ENCODE peak calls at places on chromosomes 11 and 22, in eight cellular contexts. One of them, this sample, is unnamed.

GRCh38 chr11:71171024-71171423 is 81.4 kb downstream of the SHANK2 start:
- DNase-seq in suprapubic skin: no peak
- DNase-seq in HCT116: no peak
- DNase-seq in GM23338: no peak
- DNase-seq in GM12892: no peak
- DNase-seq in prostate gland: no peak
- DNase-seq in breast epithelium: no peak
- DNase-seq in endothelial cell of umbilical vein: no peak
- DNase-seq in this sample: no peak

GRCh38 chr22:36762687-36763260 is 13.1 kb downstream of the IFT27 start:
- DNase-seq in suprapubic skin: peak; percentile 45
- DNase-seq in HCT116: no peak
- DNase-seq in GM23338: no peak
- DNase-seq in GM12892: no peak
- DNase-seq in prostate gland: no peak
- DNase-seq in breast epithelium: no peak
- DNase-seq in endothelial cell of umbilical vein: no peak
- DNase-seq in this sample: no peak

GRCh38 chr11:101264303-101264702 is 134.7 kb upstream of the PGR start:
- DNase-seq in suprapubic skin: no peak
- DNase-seq in HCT116: no peak
- DNase-seq in GM23338: no peak
- DNase-seq in GM12892: no peak
- DNase-seq in prostate gland: no peak
- DNase-seq in breast epithelium: no peak
- DNase-seq in endothelial cell of umbilical vein: no peak
- DNase-seq in this sample: no peak

GRCh38 chr11:43937434-43938411 is 4.7 kb upstream of the C11orf96 start:
- DNase-seq in suprapubic skin: no peak
- DNase-seq in HCT116: peak; percentile 27
- DNase-seq in GM23338: no peak
- DNase-seq in GM12892: no peak
- DNase-seq in prostate gland: no peak
- DNase-seq in breast epithelium: no peak
- DNase-seq in endothelial cell of umbilical vein: peak; percentile 28
- DNase-seq in this sample: no peak

GRCh38 chr11:46036009-46036408 is 85.2 kb downstream of the PHF21A start:
- DNase-seq in suprapubic skin: no peak
- DNase-seq in HCT116: no peak
- DNase-seq in GM23338: no peak
- DNase-seq in GM12892: no peak
- DNase-seq in prostate gland: no peak
- DNase-seq in breast epithelium: no peak
- DNase-seq in endothelial cell of umbilical vein: no peak
- DNase-seq in this sample: no peak

GRCh38 chr11:36360318-36360717 is 64.2 kb downstream of the PRR5L start:
- DNase-seq in suprapubic skin: no peak
- DNase-seq in HCT116: no peak
- DNase-seq in GM23338: no peak
- DNase-seq in GM12892: no peak
- DNase-seq in prostate gland: no peak
- DNase-seq in breast epithelium: no peak
- DNase-seq in endothelial cell of umbilical vein: no peak
- DNase-seq in this sample: no peak

GRCh38 chr11:85658180-85658579 is 6.7 kb downstream of the CREBZF start:
- DNase-seq in suprapubic skin: no peak
- DNase-seq in HCT116: no peak
- DNase-seq in GM23338: no peak
- DNase-seq in GM12892: no peak
- DNase-seq in prostate gland: no peak
- DNase-seq in breast epithelium: no peak
- DNase-seq in endothelial cell of umbilical vein: no peak
- DNase-seq in this sample: no peak

GRCh38 chr11:47185305-47186075 is 744 bp downstream of the PACSIN3 start:
- DNase-seq in suprapubic skin: no peak
- DNase-seq in HCT116: no peak
- DNase-seq in GM23338: peak; percentile 97
- DNase-seq in GM12892: no peak
- DNase-seq in prostate gland: peak; percentile 69
- DNase-seq in breast epithelium: peak; percentile 62
- DNase-seq in endothelial cell of umbilical vein: peak; percentile 40
- DNase-seq in this sample: no peak

GRCh38 chr11:99593197-99593596 is 572.4 kb downstream of the CNTN5 start:
- DNase-seq in suprapubic skin: no peak
- DNase-seq in HCT116: no peak
- DNase-seq in GM23338: no peak
- DNase-seq in GM12892: no peak
- DNase-seq in prostate gland: no peak
- DNase-seq in breast epithelium: no peak
- DNase-seq in endothelial cell of umbilical vein: no peak
- DNase-seq in this sample: no peak

GRCh38 chr11:68008381-68009337 is 1.5 kb upstream of the ALDH3B1 start:
- DNase-seq in suprapubic skin: peak; percentile 76
- DNase-seq in HCT116: no peak
- DNase-seq in GM23338: no peak
- DNase-seq in GM12892: no peak
- DNase-seq in prostate gland: no peak
- DNase-seq in breast epithelium: no peak
- DNase-seq in endothelial cell of umbilical vein: no peak
- DNase-seq in this sample: no peak

GRCh38 chr11:12540913-12541587 is 133.2 kb upstream of the TEAD1 start:
- DNase-seq in suprapubic skin: no peak
- DNase-seq in HCT116: no peak
- DNase-seq in GM23338: peak; percentile 32
- DNase-seq in GM12892: no peak
- DNase-seq in prostate gland: no peak
- DNase-seq in breast epithelium: peak; percentile 65
- DNase-seq in endothelial cell of umbilical vein: no peak
- DNase-seq in this sample: no peak

GRCh38 chr11:77411238-77411637 is 62.7 kb downstream of the PAK1 start:
- DNase-seq in suprapubic skin: peak; percentile 80
- DNase-seq in HCT116: no peak
- DNase-seq in GM23338: peak; percentile 37
- DNase-seq in GM12892: peak; percentile 27
- DNase-seq in prostate gland: no peak
- DNase-seq in breast epithelium: no peak
- DNase-seq in endothelial cell of umbilical vein: no peak
- DNase-seq in this sample: no peak

GRCh38 chr11:68912254-68912653 is 8.6 kb downstream of the IGHMBP2 start:
- DNase-seq in suprapubic skin: no peak
- DNase-seq in HCT116: no peak
- DNase-seq in GM23338: no peak
- DNase-seq in GM12892: no peak
- DNase-seq in prostate gland: no peak
- DNase-seq in breast epithelium: no peak
- DNase-seq in endothelial cell of umbilical vein: no peak
- DNase-seq in this sample: no peak

GRCh38 chr11:75246006-75246672 is 5.6 kb downstream of the TPBGL start:
- DNase-seq in suprapubic skin: peak; percentile 64
- DNase-seq in HCT116: no peak
- DNase-seq in GM23338: no peak
- DNase-seq in GM12892: no peak
- DNase-seq in prostate gland: no peak
- DNase-seq in breast epithelium: no peak
- DNase-seq in endothelial cell of umbilical vein: no peak
- DNase-seq in this sample: no peak

GRCh38 chr11:35364101-35364780 is 55.1 kb downstream of the SLC1A2 start:
- DNase-seq in suprapubic skin: peak; percentile 85
- DNase-seq in HCT116: peak; percentile 29
- DNase-seq in GM23338: no peak
- DNase-seq in GM12892: no peak
- DNase-seq in prostate gland: peak; percentile 83
- DNase-seq in breast epithelium: peak; percentile 85
- DNase-seq in endothelial cell of umbilical vein: no peak
- DNase-seq in this sample: no peak

GRCh38 chr11:20087118-20087521 is 73.2 kb downstream of the DBX1 start:
- DNase-seq in suprapubic skin: no peak
- DNase-seq in HCT116: no peak
- DNase-seq in GM23338: no peak
- DNase-seq in GM12892: no peak
- DNase-seq in prostate gland: no peak
- DNase-seq in breast epithelium: no peak
- DNase-seq in endothelial cell of umbilical vein: no peak
- DNase-seq in this sample: no peak

GRCh38 chr22:32760396-32760795 is 41.1 kb upstream of the TIMP3 start:
- DNase-seq in suprapubic skin: no peak
- DNase-seq in HCT116: no peak
- DNase-seq in GM23338: no peak
- DNase-seq in GM12892: no peak
- DNase-seq in prostate gland: no peak
- DNase-seq in breast epithelium: no peak
- DNase-seq in endothelial cell of umbilical vein: no peak
- DNase-seq in this sample: no peak

GRCh38 chr22:32758866-32759385 is 42.6 kb upstream of the TIMP3 start:
- DNase-seq in suprapubic skin: no peak
- DNase-seq in HCT116: no peak
- DNase-seq in GM23338: no peak
- DNase-seq in GM12892: no peak
- DNase-seq in prostate gland: no peak
- DNase-seq in breast epithelium: no peak
- DNase-seq in endothelial cell of umbilical vein: no peak
- DNase-seq in this sample: no peak

GRCh38 chr22:32761251-32761903 is 40.1 kb upstream of the TIMP3 start:
- DNase-seq in suprapubic skin: no peak
- DNase-seq in HCT116: no peak
- DNase-seq in GM23338: no peak
- DNase-seq in GM12892: no peak
- DNase-seq in prostate gland: no peak
- DNase-seq in breast epithelium: no peak
- DNase-seq in endothelial cell of umbilical vein: no peak
- DNase-seq in this sample: no peak

GRCh38 chr22:32764330-32765116 is 37.0 kb upstream of the TIMP3 start:
- DNase-seq in suprapubic skin: peak; percentile 86
- DNase-seq in HCT116: no peak
- DNase-seq in GM23338: peak; percentile 41
- DNase-seq in GM12892: no peak
- DNase-seq in prostate gland: no peak
- DNase-seq in breast epithelium: peak; percentile 50
- DNase-seq in endothelial cell of umbilical vein: no peak
- DNase-seq in this sample: no peak

DNA sequence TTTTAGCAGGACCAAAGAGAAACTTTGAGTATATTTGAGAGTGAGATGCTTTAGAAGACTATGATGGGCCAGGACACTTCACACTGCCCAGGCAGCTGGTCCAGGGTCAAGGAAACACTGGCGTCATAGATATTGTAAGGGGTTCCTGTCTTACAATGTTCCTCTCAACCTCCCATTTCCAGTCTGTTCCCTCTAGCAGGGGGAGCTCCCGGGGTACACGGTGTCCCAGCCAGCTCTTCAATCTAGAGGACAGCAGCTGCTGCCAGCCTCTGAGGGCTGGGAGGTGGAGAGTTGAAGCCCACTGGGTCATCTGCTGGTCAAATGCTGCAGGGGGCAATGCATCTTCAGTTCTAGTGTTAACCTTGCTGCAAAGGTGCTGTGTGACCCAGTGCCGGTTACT is 40.7 kb upstream of the TIMP3 start:
- DNase-seq in suprapubic skin: no peak
- DNase-seq in HCT116: no peak
- DNase-seq in GM23338: no peak
- DNase-seq in GM12892: no peak
- DNase-seq in prostate gland: no peak
- DNase-seq in breast epithelium: no peak
- DNase-seq in endothelial cell of umbilical vein: no peak
- DNase-seq in this sample: no peak
- TF ChIP-seq POLR2AphosphoS5 in suprapubic skin: no peak
- TF ChIP-seq POLR2AphosphoS5 in HCT116: no peak
- TF ChIP-seq POLR2AphosphoS5 in GM23338: no peak
- TF ChIP-seq POLR2AphosphoS5 in GM12892: no peak
- TF ChIP-seq POLR2AphosphoS5 in prostate gland: peak; percentile 32
- TF ChIP-seq POLR2AphosphoS5 in breast epithelium: no peak
- TF ChIP-seq POLR2AphosphoS5 in endothelial cell of umbilical vein: no peak
- TF ChIP-seq POLR2AphosphoS5 in this sample: no peak

GRCh38 chr22:31615940-31616314 is 46.1 kb downstream of the PISD start:
- DNase-seq in suprapubic skin: no peak
- DNase-seq in HCT116: no peak
- DNase-seq in GM23338: no peak
- DNase-seq in GM12892: no peak
- DNase-seq in prostate gland: no peak
- DNase-seq in breast epithelium: no peak
- DNase-seq in endothelial cell of umbilical vein: no peak
- DNase-seq in this sample: peak; percentile 38

GRCh38 chr22:31615481-31615840 is 46.6 kb downstream of the PISD start:
- DNase-seq in suprapubic skin: no peak
- DNase-seq in HCT116: no peak
- DNase-seq in GM23338: no peak
- DNase-seq in GM12892: no peak
- DNase-seq in prostate gland: no peak
- DNase-seq in breast epithelium: no peak
- DNase-seq in endothelial cell of umbilical vein: no peak
- DNase-seq in this sample: no peak

GRCh38 chr22:31618057-31618456 is 44.0 kb downstream of the PISD start:
- DNase-seq in suprapubic skin: no peak
- DNase-seq in HCT116: no peak
- DNase-seq in GM23338: no peak
- DNase-seq in GM12892: no peak
- DNase-seq in prostate gland: no peak
- DNase-seq in breast epithelium: no peak
- DNase-seq in endothelial cell of umbilical vein: no peak
- DNase-seq in this sample: no peak

GRCh38 chr22:31614781-31615480 is 47.1 kb downstream of the PISD start:
- DNase-seq in suprapubic skin: no peak
- DNase-seq in HCT116: no peak
- DNase-seq in GM23338: no peak
- DNase-seq in GM12892: no peak
- DNase-seq in prostate gland: no peak
- DNase-seq in breast epithelium: no peak
- DNase-seq in endothelial cell of umbilical vein: no peak
- DNase-seq in this sample: no peak

GRCh38 chr22:31616315-31616980 is 45.6 kb downstream of the PISD start:
- DNase-seq in suprapubic skin: no peak
- DNase-seq in HCT116: no peak
- DNase-seq in GM23338: no peak
- DNase-seq in GM12892: peak; percentile 66
- DNase-seq in prostate gland: no peak
- DNase-seq in breast epithelium: no peak
- DNase-seq in endothelial cell of umbilical vein: no peak
- DNase-seq in this sample: peak; percentile 54
- TF ChIP-seq POLR2AphosphoS5 in suprapubic skin: no peak
- TF ChIP-seq POLR2AphosphoS5 in HCT116: no peak
- TF ChIP-seq POLR2AphosphoS5 in GM23338: no peak
- TF ChIP-seq POLR2AphosphoS5 in GM12892: peak; percentile 49
- TF ChIP-seq POLR2AphosphoS5 in prostate gland: no peak
- TF ChIP-seq POLR2AphosphoS5 in breast epithelium: no peak
- TF ChIP-seq POLR2AphosphoS5 in endothelial cell of umbilical vein: no peak
- TF ChIP-seq POLR2AphosphoS5 in this sample: no peak

GRCh38 chr22:43923631-43924548 is at the start of gene PNPLA3:
- DNase-seq in suprapubic skin: peak; percentile 93
- DNase-seq in HCT116: peak; percentile 57
- DNase-seq in GM23338: peak; percentile 98
- DNase-seq in GM12892: peak; percentile 74
- DNase-seq in prostate gland: peak; percentile 92
- DNase-seq in breast epithelium: peak; percentile 87
- DNase-seq in endothelial cell of umbilical vein: peak; percentile 88
- DNase-seq in this sample: peak; percentile 85
- TF ChIP-seq POLR2AphosphoS5 in suprapubic skin: no peak
- TF ChIP-seq POLR2AphosphoS5 in HCT116: peak; percentile 83
- TF ChIP-seq POLR2AphosphoS5 in GM23338: peak; percentile 90
- TF ChIP-seq POLR2AphosphoS5 in GM12892: no peak
- TF ChIP-seq POLR2AphosphoS5 in prostate gland: peak; percentile 76
- TF ChIP-seq POLR2AphosphoS5 in breast epithelium: peak; percentile 23
- TF ChIP-seq POLR2AphosphoS5 in endothelial cell of umbilical vein: peak; percentile 43
- TF ChIP-seq POLR2AphosphoS5 in this sample: no peak

GRCh38 chr11:107018274-107018901 is at the start of gene GUCY1A2:
- DNase-seq in suprapubic skin: no peak
- DNase-seq in HCT116: no peak
- DNase-seq in GM23338: peak; percentile 53
- DNase-seq in GM12892: peak; percentile 16
- DNase-seq in prostate gland: peak; percentile 11
- DNase-seq in breast epithelium: no peak
- DNase-seq in endothelial cell of umbilical vein: no peak
- DNase-seq in this sample: peak; percentile 21
- TF ChIP-seq POLR2AphosphoS5 in suprapubic skin: no peak
- TF ChIP-seq POLR2AphosphoS5 in HCT116: no peak
- TF ChIP-seq POLR2AphosphoS5 in GM23338: no peak
- TF ChIP-seq POLR2AphosphoS5 in GM12892: no peak
- TF ChIP-seq POLR2AphosphoS5 in prostate gland: no peak
- TF ChIP-seq POLR2AphosphoS5 in breast epithelium: no peak
- TF ChIP-seq POLR2AphosphoS5 in endothelial cell of umbilical vein: no peak
- TF ChIP-seq POLR2AphosphoS5 in this sample: no peak